ENCODE peak calls at places on chromosomes 6 and 20, in eight cellular contexts. One of them, this sample, is unnamed.

GRCh38 chr6:75384116-75384515 is 99.5 kb upstream of the TMEM30A start:
- DNase-seq in heart left ventricle: no peak
- DNase-seq in stomach: no peak
- DNase-seq in tibial nerve: no peak
- DNase-seq in prostate gland: no peak
- DNase-seq in A549: no peak
- DNase-seq in transverse colon: no peak
- DNase-seq in GM12878: no peak
- DNase-seq in this sample: no peak

GRCh38 chr20:8293791-8294190 is 161.7 kb downstream of the PLCB1 start:
- DNase-seq in heart left ventricle: no peak
- DNase-seq in stomach: no peak
- DNase-seq in tibial nerve: no peak
- DNase-seq in prostate gland: no peak
- DNase-seq in A549: no peak
- DNase-seq in transverse colon: no peak
- DNase-seq in GM12878: no peak
- DNase-seq in this sample: no peak

GRCh38 chr6:149855040-149855654 is 9.0 kb downstream of the LRP11 start:
- DNase-seq in heart left ventricle: no peak
- DNase-seq in stomach: peak; percentile 42
- DNase-seq in tibial nerve: no peak
- DNase-seq in prostate gland: no peak
- DNase-seq in A549: peak; percentile 45
- DNase-seq in transverse colon: no peak
- DNase-seq in GM12878: no peak
- DNase-seq in this sample: no peak

GRCh38 chr6:157188213-157188612 is 135.1 kb downstream of the TMEM242 start:
- DNase-seq in heart left ventricle: no peak
- DNase-seq in stomach: no peak
- DNase-seq in tibial nerve: no peak
- DNase-seq in prostate gland: no peak
- DNase-seq in A549: no peak
- DNase-seq in transverse colon: no peak
- DNase-seq in GM12878: no peak
- DNase-seq in this sample: no peak

GRCh38 chr6:106764353-106764980 is 135.1 kb downstream of the QRSL1 start:
- DNase-seq in heart left ventricle: no peak
- DNase-seq in stomach: no peak
- DNase-seq in tibial nerve: no peak
- DNase-seq in prostate gland: no peak
- DNase-seq in A549: no peak
- DNase-seq in transverse colon: no peak
- DNase-seq in GM12878: no peak
- DNase-seq in this sample: no peak

GRCh38 chr6:7629321-7629720 is 39.3 kb downstream of the SNRNP48 start:
- DNase-seq in heart left ventricle: no peak
- DNase-seq in stomach: no peak
- DNase-seq in tibial nerve: no peak
- DNase-seq in prostate gland: no peak
- DNase-seq in A549: no peak
- DNase-seq in transverse colon: no peak
- DNase-seq in GM12878: no peak
- DNase-seq in this sample: no peak

GRCh38 chr6:162829013-162829742 is 101.4 kb downstream of the PACRG start:
- DNase-seq in heart left ventricle: no peak
- DNase-seq in stomach: no peak
- DNase-seq in tibial nerve: no peak
- DNase-seq in prostate gland: no peak
- DNase-seq in A549: no peak
- DNase-seq in transverse colon: no peak
- DNase-seq in GM12878: no peak
- DNase-seq in this sample: no peak

GRCh38 chr6:35093783-35094182 is 47.4 kb downstream of the TCP11 start:
- DNase-seq in heart left ventricle: no peak
- DNase-seq in stomach: no peak
- DNase-seq in tibial nerve: no peak
- DNase-seq in prostate gland: no peak
- DNase-seq in A549: no peak
- DNase-seq in transverse colon: no peak
- DNase-seq in GM12878: no peak
- DNase-seq in this sample: no peak

GRCh38 chr20:44683263-44684046 is 31.7 kb upstream of the CCN5 start:
- DNase-seq in heart left ventricle: no peak
- DNase-seq in stomach: peak; percentile 71
- DNase-seq in tibial nerve: no peak
- DNase-seq in prostate gland: peak; percentile 47
- DNase-seq in A549: peak; percentile 91
- DNase-seq in transverse colon: peak; percentile 56
- DNase-seq in GM12878: peak; percentile 45
- DNase-seq in this sample: no peak

GRCh38 chr6:18135171-18135570 is 12.7 kb upstream of the NHLRC1 start:
- DNase-seq in heart left ventricle: no peak
- DNase-seq in stomach: no peak
- DNase-seq in tibial nerve: no peak
- DNase-seq in prostate gland: no peak
- DNase-seq in A549: no peak
- DNase-seq in transverse colon: no peak
- DNase-seq in GM12878: no peak
- DNase-seq in this sample: no peak
- TF ChIP-seq POLR2A in heart left ventricle: no peak
- TF ChIP-seq POLR2A in stomach: no peak
- TF ChIP-seq POLR2A in tibial nerve: no peak
- TF ChIP-seq POLR2A in prostate gland: no peak
- TF ChIP-seq POLR2A in A549: no peak
- TF ChIP-seq POLR2A in transverse colon: no peak
- TF ChIP-seq POLR2A in GM12878: no peak
- TF ChIP-seq POLR2A in this sample: no peak

DNA sequence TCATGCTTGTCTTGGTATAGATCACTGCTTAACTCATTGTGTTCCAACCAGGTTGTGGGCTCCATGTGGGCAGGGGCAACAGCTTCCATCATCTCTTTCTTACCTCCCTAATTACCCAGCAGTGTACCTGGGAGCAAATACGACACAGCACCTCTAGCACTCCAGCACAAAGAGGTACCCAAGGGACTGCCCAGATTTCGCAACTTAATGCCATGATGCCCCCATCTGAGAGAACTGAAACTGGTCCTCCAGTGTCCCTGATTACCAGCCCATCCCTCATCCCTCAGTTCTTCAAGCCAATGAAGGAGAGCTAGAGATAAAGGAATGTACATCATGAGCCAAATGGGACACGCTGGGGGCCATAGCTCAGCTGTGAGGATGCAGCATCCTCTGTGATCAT is 41.9 kb upstream of the MDGA1 start:
- DNase-seq in heart left ventricle: no peak
- DNase-seq in stomach: no peak
- DNase-seq in tibial nerve: no peak
- DNase-seq in prostate gland: no peak
- DNase-seq in A549: no peak
- DNase-seq in transverse colon: no peak
- DNase-seq in GM12878: no peak
- DNase-seq in this sample: no peak
- TF ChIP-seq POLR2A in heart left ventricle: no peak
- TF ChIP-seq POLR2A in stomach: no peak
- TF ChIP-seq POLR2A in tibial nerve: no peak
- TF ChIP-seq POLR2A in prostate gland: no peak
- TF ChIP-seq POLR2A in A549: no peak
- TF ChIP-seq POLR2A in transverse colon: no peak
- TF ChIP-seq POLR2A in GM12878: no peak
- TF ChIP-seq POLR2A in this sample: no peak

DNA sequence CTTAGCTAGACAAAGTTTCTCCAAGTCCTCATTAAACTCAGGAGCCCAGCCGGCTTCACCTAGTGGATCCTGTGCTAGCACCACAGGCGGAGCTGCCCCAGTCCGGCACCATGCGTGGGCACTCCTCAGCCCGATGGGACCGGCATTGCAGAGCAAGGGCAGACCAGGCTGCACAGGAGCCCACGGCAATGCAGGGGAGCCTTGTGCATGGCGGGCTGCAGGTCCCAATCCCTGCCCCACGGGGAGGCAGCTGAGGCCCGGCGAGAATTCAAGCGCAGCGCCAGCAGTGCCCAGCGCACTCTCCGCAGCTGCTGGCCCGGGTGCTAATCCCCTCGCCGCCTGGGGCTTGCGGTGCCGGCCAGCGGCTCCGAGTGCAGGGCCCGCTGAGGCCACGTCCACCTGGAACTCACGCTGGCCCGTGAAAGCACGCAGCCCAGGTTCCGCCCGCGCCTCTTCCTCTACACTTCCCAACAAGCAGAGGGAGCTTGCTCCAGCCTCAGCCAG is 292.3 kb upstream of the EYS start:
- DNase-seq in heart left ventricle: peak; percentile 49
- DNase-seq in stomach: no peak
- DNase-seq in tibial nerve: no peak
- DNase-seq in prostate gland: no peak
- DNase-seq in A549: no peak
- DNase-seq in transverse colon: no peak
- DNase-seq in GM12878: no peak
- DNase-seq in this sample: no peak
- TF ChIP-seq POLR2A in heart left ventricle: no peak
- TF ChIP-seq POLR2A in stomach: no peak
- TF ChIP-seq POLR2A in tibial nerve: no peak
- TF ChIP-seq POLR2A in prostate gland: no peak
- TF ChIP-seq POLR2A in A549: no peak
- TF ChIP-seq POLR2A in transverse colon: no peak
- TF ChIP-seq POLR2A in GM12878: no peak
- TF ChIP-seq POLR2A in this sample: no peak

DNA sequence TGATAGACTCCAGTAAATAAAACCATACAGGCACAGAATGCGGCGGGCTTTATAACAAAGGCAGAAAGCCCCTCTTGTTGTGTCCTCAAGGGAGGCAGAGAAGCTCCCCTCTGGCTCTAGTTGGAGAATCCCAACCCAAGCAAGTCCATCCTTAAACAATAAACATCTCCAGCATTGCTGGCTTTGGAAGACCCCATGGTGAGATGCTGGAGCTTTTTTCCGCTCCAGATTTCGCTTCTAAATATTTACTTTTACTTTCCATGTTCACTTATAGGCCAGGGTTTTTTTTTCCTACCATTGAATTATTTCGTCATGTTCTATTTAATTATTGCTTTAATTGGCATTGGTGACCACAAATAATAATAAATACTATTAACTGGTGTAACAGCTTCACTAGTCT is 176.2 kb downstream of the MTHFD1L start:
- DNase-seq in heart left ventricle: no peak
- DNase-seq in stomach: no peak
- DNase-seq in tibial nerve: no peak
- DNase-seq in prostate gland: no peak
- DNase-seq in A549: no peak
- DNase-seq in transverse colon: no peak
- DNase-seq in GM12878: no peak
- DNase-seq in this sample: no peak
- TF ChIP-seq POLR2A in heart left ventricle: no peak
- TF ChIP-seq POLR2A in stomach: no peak
- TF ChIP-seq POLR2A in tibial nerve: no peak
- TF ChIP-seq POLR2A in prostate gland: no peak
- TF ChIP-seq POLR2A in A549: no peak
- TF ChIP-seq POLR2A in transverse colon: no peak
- TF ChIP-seq POLR2A in GM12878: no peak
- TF ChIP-seq POLR2A in this sample: no peak

This sample was measured in erythroblast.